ENCODE peak calls at places on chromosome 16, in seven cellular contexts. E is HCT116, J is H1, N is K562, H is GM12878, L is SK-N-SH, X is HepG2. D is an unnamed sample.

GRCh38 chr16:50605733-50606430 is 57.7 kb downstream of the NKD1 start:
- DNase-seq in E (no peak), J (no peak), N (no peak), H (no peak), L (no peak), X (no peak), D (no peak)

GRCh38 chr16:11024333-11025053 is 80.1 kb downstream of the CLEC16A start:
- DNase-seq in E (peak), J (no peak), N (no peak), H (no peak), L (no peak), X (peak), D (no peak)

GRCh38 chr16:57539072-57539796 is 2.9 kb upstream of the CCDC102A start:
- DNase-seq in E (no peak), J (no peak), N (no peak), H (peak), L (no peak), X (no peak), D (no peak)

GRCh38 chr16:1794908-1795666 is 1.6 kb upstream of the IGFALS start:
- DNase-seq in E (no peak), J (no peak), N (no peak), H (no peak), L (no peak), X (no peak), D (no peak)

GRCh38 chr16:49471038-49471727 is 97.6 kb downstream of the C16orf78 start:
- DNase-seq in E (no peak), J (peak), N (no peak), H (no peak), L (no peak), X (no peak), D (no peak)

GRCh38 chr16:48014349-48015135 is 141.3 kb downstream of the ABCC12 start:
- DNase-seq in E (peak), J (no peak), N (no peak), H (no peak), L (no peak), X (peak), D (no peak)

GRCh38 chr16:4067262-4068001 is 48.8 kb downstream of the ADCY9 start:
- DNase-seq in E (no peak), J (peak), N (no peak), H (no peak), L (no peak), X (peak), D (no peak)

GRCh38 chr16:31214705-31215286 is 877 bp downstream of the TRIM72 start:
- DNase-seq in E (no peak), J (peak), N (no peak), H (no peak), L (peak), X (no peak), D (no peak)

GRCh38 chr16:85383836-85384825 is 229.0 kb upstream of the GSE1 start:
- DNase-seq in E (no peak), J (peak), N (no peak), H (no peak), L (no peak), X (no peak), D (no peak)

GRCh38 chr16:80806957-80807356 is 2.6 kb upstream of the CDYL2 start:
- DNase-seq in E (no peak), J (no peak), N (no peak), H (no peak), L (no peak), X (peak), D (no peak)

GRCh38 chr16:75377971-75378386 is 55.3 kb downstream of the CFDP1 start:
- DNase-seq in E (no peak), J (no peak), N (no peak), H (no peak), L (no peak), X (no peak), D (no peak)

GRCh38 chr16:14378131-14378551 is 251.9 kb downstream of the PARN start:
- DNase-seq in E (peak), J (no peak), N (peak), H (no peak), L (no peak), X (peak), D (no peak)

GRCh38 chr16:57948027-57948426 is 22.9 kb downstream of the CNGB1 start:
- DNase-seq in E (no peak), J (no peak), N (no peak), H (no peak), L (no peak), X (no peak), D (no peak)

GRCh38 chr16:10405386-10405939 is 19.6 kb downstream of the ATF7IP2 start:
- DNase-seq in E (no peak), J (no peak), N (peak), H (no peak), L (no peak), X (peak), D (no peak)

GRCh38 chr16:8866118-8866883 is 2.5 kb downstream of the CARHSP1 start:
- DNase-seq in E (no peak), J (peak), N (no peak), H (no peak), L (peak), X (peak), D (no peak)

GRCh38 chr16:8972843-8973586 is 9.3 kb upstream of the USP7 start:
- DNase-seq in E (no peak), J (no peak), N (no peak), H (no peak), L (no peak), X (no peak), D (no peak)

GRCh38 chr16:25223964-25224363 is 7.2 kb downstream of the AQP8 start:
- DNase-seq in E (no peak), J (no peak), N (no peak), H (no peak), L (no peak), X (no peak), D (no peak)

GRCh38 chr16:76583466-76583865 is 306.3 kb downstream of the CNTNAP4 start:
- DNase-seq in E (no peak), J (no peak), N (no peak), H (no peak), L (peak), X (no peak), D (peak)

GRCh38 chr16:90034504-90034903 is 15.2 kb upstream of the DBNDD1 start:
- DNase-seq in E (no peak), J (no peak), N (no peak), H (no peak), L (no peak), X (no peak), D (no peak)

GRCh38 chr16:59848314-59848713 is 1114.2 kb upstream of the GOT2 start:
- DNase-seq in E (no peak), J (no peak), N (no peak), H (no peak), L (no peak), X (no peak), D (no peak)

GRCh38 chr16:75273054-75273925 is 21.9 kb upstream of the BCAR1 start:
- DNase-seq in E (no peak), J (no peak), N (no peak), H (no peak), L (no peak), X (no peak), D (no peak)

GRCh38 chr16:12719972-12720371 is 83.7 kb downstream of the CPPED1 start:
- DNase-seq in E (no peak), J (no peak), N (no peak), H (no peak), L (no peak), X (no peak), D (no peak)

GRCh38 chr16:58024673-58025350 is 742 bp upstream of the MMP15 start:
- DNase-seq in E (peak), J (peak), N (peak), H (no peak), L (peak), X (peak), D (peak)

DNA sequence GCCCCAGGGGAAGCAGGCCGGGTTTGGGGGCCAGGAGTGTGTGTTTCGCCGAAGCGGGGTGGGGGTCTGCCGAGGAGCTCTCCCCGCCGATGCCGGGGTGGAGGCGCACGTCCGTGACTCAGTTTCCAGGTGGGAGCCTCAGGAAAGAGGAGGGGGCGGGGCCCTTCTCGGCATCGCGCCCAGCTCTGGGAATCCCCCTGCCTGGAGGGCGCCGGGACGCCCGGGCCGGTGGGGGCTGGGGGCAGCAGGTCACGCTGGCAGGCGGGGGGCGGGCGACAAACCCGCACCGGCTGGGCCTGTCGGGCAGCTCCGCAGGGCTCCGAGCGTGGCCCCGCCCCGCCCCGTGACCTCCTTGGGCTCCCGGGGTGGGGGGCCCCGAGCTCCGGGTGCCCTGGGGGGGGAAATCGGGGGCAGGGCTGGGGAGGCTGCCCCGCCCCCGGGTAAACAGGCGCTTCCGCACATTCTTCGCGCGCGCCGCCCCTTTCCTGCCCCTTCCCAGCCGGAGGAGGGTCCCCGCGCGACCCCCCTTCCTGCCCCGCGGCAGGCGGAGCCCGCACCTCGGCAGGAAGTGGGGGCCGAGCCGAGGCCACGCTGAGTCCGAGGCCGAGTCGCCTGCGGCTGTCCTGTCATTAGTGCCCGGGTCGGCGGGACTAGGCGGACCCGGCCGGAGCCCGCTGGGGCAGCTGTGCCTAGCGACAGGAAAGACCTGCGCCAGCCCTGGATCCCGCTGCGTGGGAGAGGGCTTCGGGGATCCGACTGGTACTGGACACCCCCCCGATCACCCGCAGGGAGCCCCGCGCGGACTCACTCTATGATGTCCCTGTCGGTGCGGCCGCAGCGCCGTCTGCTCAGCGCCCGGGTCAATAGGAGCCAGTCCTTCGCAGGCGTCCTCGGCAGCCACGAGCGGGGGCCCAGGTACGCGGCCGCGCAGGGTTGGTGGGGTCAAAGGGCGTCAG is 9.3 kb downstream of the RIPOR1 start:
- DNase-seq in E (no peak), J (peak), N (no peak), H (no peak), L (peak), X (no peak), D (no peak)
- TF ChIP-seq JUND in E (no peak), J (no peak), N (no peak), H (no peak), L (no peak), X (no peak), D (no peak)

DNA sequence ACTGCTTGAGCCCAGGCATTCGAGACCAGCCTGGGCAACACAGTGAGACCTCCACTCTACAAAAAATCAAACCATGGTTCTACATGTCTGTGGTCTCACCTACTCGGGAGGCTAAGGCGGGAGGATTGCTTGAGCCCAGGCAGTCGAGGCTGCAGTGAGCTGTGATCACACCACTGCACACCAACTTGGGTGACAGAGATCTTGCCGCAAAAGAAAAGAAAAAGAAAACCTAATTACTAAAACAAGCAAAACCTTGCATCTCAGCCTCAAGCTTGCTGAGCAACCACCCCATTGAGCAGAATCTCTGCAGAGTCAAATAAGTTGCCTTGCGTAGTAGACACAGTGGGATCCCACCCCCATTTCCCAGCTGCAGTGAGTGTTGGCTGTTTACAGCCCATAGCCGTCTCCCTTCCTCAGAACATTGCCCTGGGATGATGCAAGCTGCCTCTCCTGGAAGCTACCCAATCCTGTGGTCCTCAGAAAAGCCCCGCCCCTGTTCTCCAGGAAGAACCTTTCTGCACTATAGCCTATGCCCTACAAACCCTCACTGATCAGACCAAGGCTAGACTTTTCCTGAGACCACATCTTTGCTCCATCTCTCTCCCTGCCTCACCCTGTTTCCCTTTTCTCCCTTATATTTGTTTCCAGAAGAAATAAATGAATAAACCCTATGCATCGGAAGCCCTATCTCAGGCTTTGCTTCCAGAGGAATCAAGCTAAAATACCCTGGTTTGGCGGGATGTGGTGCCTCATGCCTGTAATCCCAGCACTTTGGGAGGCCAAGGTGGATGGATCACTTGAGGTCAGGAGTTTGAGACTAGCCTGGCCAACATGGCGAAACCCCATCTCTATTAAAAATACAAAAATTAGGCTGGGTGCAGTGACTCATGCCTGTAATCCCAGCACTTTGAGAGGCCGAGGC is 16.7 kb upstream of the ERN2 start:
- DNase-seq in E (peak), J (peak), N (peak), H (no peak), L (no peak), X (peak), D (peak)
- TF ChIP-seq JUND in E (no peak), J (peak), N (peak), H (no peak), L (no peak), X (peak), D (no peak)

GRCh38 chr16:20598832-20599469 is 22.8 kb upstream of the ACSM2B start:
- DNase-seq in E (no peak), J (no peak), N (no peak), H (no peak), L (no peak), X (peak), D (peak)
- TF ChIP-seq JUND in E (no peak), J (no peak), N (no peak), H (no peak), L (no peak), X (peak), D (no peak)

GRCh38 chr16:18975109-18975508 is 8.6 kb upstream of the TMC7 start:
- DNase-seq in E (no peak), J (no peak), N (no peak), H (no peak), L (no peak), X (no peak), D (no peak)
- TF ChIP-seq JUND in E (no peak), J (no peak), N (no peak), H (no peak), L (no peak), X (no peak), D (no peak)

DNA sequence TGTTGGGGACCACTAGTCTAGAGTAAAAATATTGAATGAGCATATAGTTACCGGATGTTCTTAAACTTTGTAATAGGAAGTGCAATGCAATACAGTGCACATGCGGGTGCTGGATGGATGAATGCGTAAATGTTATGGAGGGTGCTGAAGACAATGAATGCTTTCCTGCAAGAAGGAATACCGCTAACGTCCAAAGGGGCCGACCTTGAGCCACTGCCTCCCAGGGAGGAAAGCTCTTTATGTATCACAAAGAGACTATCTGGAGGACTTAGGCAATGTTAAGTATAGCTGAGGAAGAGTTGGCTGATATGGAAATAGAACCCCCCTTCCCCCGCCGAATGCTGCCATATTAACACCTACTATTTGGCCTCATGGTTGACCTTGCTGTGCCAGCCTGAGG is 27.5 kb upstream of the SHCBP1 start:
- DNase-seq in E (no peak), J (no peak), N (no peak), H (no peak), L (no peak), X (no peak), D (no peak)
- TF ChIP-seq JUND in E (no peak), J (no peak), N (no peak), H (no peak), L (no peak), X (no peak), D (no peak)

GRCh38 chr16:19914877-19915276 is 30.2 kb upstream of the GPRC5B start:
- DNase-seq in E (no peak), J (no peak), N (no peak), H (no peak), L (no peak), X (no peak), D (no peak)

GRCh38 chr16:19911747-19912146 is 27.1 kb upstream of the GPRC5B start:
- DNase-seq in E (no peak), J (no peak), N (no peak), H (no peak), L (no peak), X (no peak), D (no peak)

GRCh38 chr16:19913306-19913717 is 28.7 kb upstream of the GPRC5B start:
- DNase-seq in E (no peak), J (no peak), N (no peak), H (no peak), L (no peak), X (no peak), D (no peak)

GRCh38 chr16:19911204-19911603 is 26.6 kb upstream of the GPRC5B start:
- DNase-seq in E (no peak), J (no peak), N (no peak), H (no peak), L (no peak), X (no peak), D (no peak)

DNA sequence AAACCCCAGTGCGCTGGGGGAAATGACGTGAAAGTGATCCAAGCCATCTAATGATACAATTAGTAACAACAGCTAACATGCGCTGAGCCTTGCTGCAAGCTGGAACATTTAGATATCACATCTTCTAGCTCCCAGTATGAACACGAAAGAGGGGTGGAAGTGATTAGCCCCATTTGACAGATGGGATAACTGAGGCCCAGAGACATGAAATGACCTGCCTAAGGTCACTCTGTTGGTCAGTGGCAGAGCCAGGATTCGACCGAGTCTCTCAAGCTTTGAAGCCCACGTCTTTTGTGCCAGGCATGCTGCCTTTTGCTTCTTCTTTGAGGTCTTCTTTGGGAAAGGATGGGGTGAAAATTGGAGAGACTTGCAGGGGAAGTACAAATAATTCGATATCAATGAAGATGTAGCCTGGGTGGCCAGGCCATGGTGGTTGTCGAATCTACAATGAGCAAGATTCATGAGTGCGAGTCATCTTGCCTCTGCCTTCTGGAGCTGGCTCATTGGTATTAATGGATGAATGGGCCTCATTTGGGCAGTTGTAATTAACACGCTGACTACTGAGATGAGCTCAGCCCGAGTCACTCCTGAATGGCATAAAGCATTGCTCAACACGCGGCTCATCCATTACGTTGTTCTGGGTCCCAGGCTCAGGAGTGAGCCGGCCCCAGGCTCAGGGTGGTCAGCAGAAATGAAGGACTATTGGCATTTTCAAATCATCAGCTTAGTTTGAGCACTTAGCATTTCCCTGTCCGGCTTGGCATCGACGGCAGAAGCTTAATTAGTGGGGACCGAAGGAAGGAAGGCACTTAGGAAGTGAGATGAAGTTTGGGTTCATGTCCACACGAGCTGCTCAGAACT is 28.0 kb upstream of the GPRC5B start:
- DNase-seq in E (peak), J (no peak), N (no peak), H (no peak), L (no peak), X (no peak), D (no peak)
- TF ChIP-seq JUND in E (no peak), J (no peak), N (no peak), H (no peak), L (peak), X (no peak), D (no peak)

GRCh38 chr16:46673320-46674013 is 15.5 kb downstream of the VPS35 start:
- DNase-seq in E (peak), J (peak), N (peak), H (peak), L (peak), X (peak), D (peak)
- TF ChIP-seq JUND in E (no peak), J (no peak), N (peak), H (no peak), L (no peak), X (no peak), D (no peak)

GRCh38 chr16:7268182-7268581 is 64.5 kb upstream of the RBFOX1 start:
- DNase-seq in E (no peak), J (peak), N (peak), H (no peak), L (peak), X (peak), D (peak)
- TF ChIP-seq JUND in E (no peak), J (no peak), N (no peak), H (no peak), L (no peak), X (no peak), D (no peak)